ENCODE peak calls at places on chromosome 11, in nine cellular contexts. Y is fibroblast of lung; U is kidney tubule cell; R is body of pancreas; S is AG04450; Z is effector memory CD8-positive, alpha-beta T cell; E is DMS153; T is AG08395; L is nucleus accumbens. G is an unnamed sample.

GRCh38 chr11:45676522-45677095 is 11.2 kb upstream of the CHST1 start:
- DNase-seq in Y (no peak), U (no peak), R (no peak), S (no peak), Z (no peak), E (no peak), T (no peak), L (no peak), G (no peak)

GRCh38 chr11:85257837-85258236 is 369.3 kb downstream of the DLG2 start:
- DNase-seq in Y (no peak), U (no peak), R (no peak), S (no peak), Z (no peak), E (no peak), T (no peak), L (no peak), G (no peak)

GRCh38 chr11:16815047-16815767 is 76.8 kb downstream of the C11orf58 start:
- DNase-seq in Y (peak; percentile 84), U (no peak), R (peak; percentile 79), S (no peak), Z (no peak), E (peak; percentile 71), T (peak; percentile 65), L (no peak), G (peak; percentile 25)

GRCh38 chr11:124717786-124718634 is 21.7 kb upstream of the NRGN start:
- DNase-seq in Y (peak; percentile 28), U (peak; percentile 48), R (peak; percentile 8), S (no peak), Z (peak; percentile 8), E (peak; percentile 27), T (peak; percentile 40), L (no peak), G (no peak)

GRCh38 chr11:84289381-84289906 is 1003.3 kb upstream of the CCDC90B start:
- DNase-seq in Y (peak; percentile 12), U (peak; percentile 92), R (no peak), S (peak; percentile 11), Z (no peak), E (no peak), T (peak; percentile 21), L (no peak), G (no peak)

GRCh38 chr11:18706330-18707243 is 8.0 kb downstream of the TMEM86A start:
- DNase-seq in Y (peak; percentile 53), U (peak; percentile 63), R (peak; percentile 67), S (no peak), Z (no peak), E (peak; percentile 23), T (peak; percentile 52), L (peak; percentile 39), G (peak; percentile 40)

GRCh38 chr11:30788849-30789248 is 202.7 kb upstream of the MPPED2 start:
- DNase-seq in Y (no peak), U (peak; percentile 40), R (no peak), S (no peak), Z (no peak), E (no peak), T (no peak), L (no peak), G (no peak)

GRCh38 chr11:90204832-90205646 is 17.8 kb downstream of the CHORDC1 start:
- DNase-seq in Y (peak; percentile 75), U (peak; percentile 66), R (peak; percentile 12), S (peak; percentile 23), Z (no peak), E (peak; percentile 10), T (peak; percentile 53), L (no peak), G (no peak)

GRCh38 chr11:47918882-47919495 is 61.4 kb upstream of the PTPRJ start:
- DNase-seq in Y (peak; percentile 31), U (peak; percentile 63), R (no peak), S (no peak), Z (no peak), E (no peak), T (peak; percentile 57), L (no peak), G (no peak)

GRCh38 chr11:13949876-13950275 is 12.6 kb upstream of the SPON1 start:
- DNase-seq in Y (no peak), U (peak; percentile 35), R (no peak), S (no peak), Z (no peak), E (no peak), T (no peak), L (no peak), G (no peak)

GRCh38 chr11:134861490-134862107 is 449.6 kb upstream of the B3GAT1 start:
- DNase-seq in Y (no peak), U (no peak), R (no peak), S (no peak), Z (no peak), E (no peak), T (no peak), L (no peak), G (no peak)

GRCh38 chr11:6353367-6353987 is 33.2 kb upstream of the CAVIN3 start:
- DNase-seq in Y (peak; percentile 53), U (peak; percentile 92), R (peak; percentile 89), S (no peak), Z (peak; percentile 56), E (peak; percentile 81), T (peak; percentile 58), L (no peak), G (peak; percentile 25)

GRCh38 chr11:118438314-118438931 is 2.1 kb downstream of the KMT2A start:
- DNase-seq in Y (peak; percentile 81), U (peak; percentile 71), R (peak; percentile 54), S (peak; percentile 57), Z (peak; percentile 36), E (peak; percentile 13), T (peak; percentile 77), L (peak; percentile 35), G (no peak)

GRCh38 chr11:2655834-2656622 is 43.8 kb downstream of the KCNQ1OT1 start:
- DNase-seq in Y (peak; percentile 15), U (peak; percentile 90), R (peak; percentile 47), S (no peak), Z (no peak), E (peak; percentile 25), T (peak; percentile 40), L (no peak), G (no peak)

GRCh38 chr11:122709042-122709760 is 53.7 kb downstream of the UBASH3B start:
- DNase-seq in Y (peak; percentile 77), U (peak; percentile 90), R (no peak), S (no peak), Z (no peak), E (no peak), T (no peak), L (no peak), G (no peak)

GRCh38 chr11:36362902-36363301 is 66.8 kb downstream of the PRR5L start:
- DNase-seq in Y (peak; percentile 38), U (peak; percentile 88), R (no peak), S (peak; percentile 52), Z (no peak), E (no peak), T (peak; percentile 62), L (no peak), G (no peak)

GRCh38 chr11:123853038-123853437 is 32.4 kb downstream of the TMEM225 start:
- DNase-seq in Y (no peak), U (no peak), R (no peak), S (no peak), Z (no peak), E (no peak), T (no peak), L (no peak), G (no peak)

GRCh38 chr11:111905391-111905790 is 6.2 kb downstream of the CRYAB start:
- DNase-seq in Y (no peak), U (no peak), R (no peak), S (no peak), Z (no peak), E (no peak), T (no peak), L (no peak), G (no peak)

GRCh38 chr11:101993172-101993571 is 54.1 kb upstream of the CFAP300 start:
- DNase-seq in Y (no peak), U (no peak), R (no peak), S (no peak), Z (no peak), E (no peak), T (no peak), L (no peak), G (no peak)

GRCh38 chr11:20474951-20475517 is 87.5 kb downstream of the PRMT3 start:
- DNase-seq in Y (no peak), U (no peak), R (no peak), S (no peak), Z (no peak), E (no peak), T (no peak), L (no peak), G (no peak)